ENCODE peak calls at places on chromosomes 6 and 20, in six cellular contexts. One of them, this sample, is unnamed.

GRCh38 chr20:6164421-6165341 is 41.9 kb upstream of the FERMT1 start:
- DNase-seq in psoas muscle: peak; percentile 76
- DNase-seq in IMR-90: no peak
- DNase-seq in DND-41: no peak
- DNase-seq in lung: no peak
- DNase-seq in tibial artery: no peak
- DNase-seq in this sample: no peak

GRCh38 chr6:133890941-133891813 is 2.3 kb downstream of the TCF21 start:
- DNase-seq in DND-41: no peak
- DNase-seq in psoas muscle: no peak
- DNase-seq in lung: no peak
- DNase-seq in tibial artery: no peak
- DNase-seq in IMR-90: peak; percentile 39
- DNase-seq in this sample: no peak

GRCh38 chr6:168030881-168031280 is 33.4 kb downstream of the KIF25 start:
- DNase-seq in IMR-90: no peak
- DNase-seq in psoas muscle: no peak
- DNase-seq in lung: no peak
- DNase-seq in DND-41: no peak
- DNase-seq in tibial artery: no peak
- DNase-seq in this sample: no peak

GRCh38 chr6:75344455-75344854 is 59.9 kb upstream of the TMEM30A start:
- DNase-seq in DND-41: no peak
- DNase-seq in psoas muscle: no peak
- DNase-seq in tibial artery: no peak
- DNase-seq in lung: no peak
- DNase-seq in IMR-90: no peak
- DNase-seq in this sample: no peak

GRCh38 chr20:57398901-57399535 is 7.8 kb downstream of the RBM38 start:
- DNase-seq in tibial artery: no peak
- DNase-seq in lung: no peak
- DNase-seq in DND-41: no peak
- DNase-seq in psoas muscle: peak; percentile 45
- DNase-seq in IMR-90: no peak
- DNase-seq in this sample: no peak

GRCh38 chr6:129710722-129711631 is 1.0 kb upstream of the ARHGAP18 start:
- DNase-seq in DND-41: no peak
- DNase-seq in lung: no peak
- DNase-seq in IMR-90: no peak
- DNase-seq in psoas muscle: no peak
- DNase-seq in tibial artery: no peak
- DNase-seq in this sample: no peak

GRCh38 chr6:168120390-168121307 is 41.6 kb upstream of the FRMD1 start:
- DNase-seq in lung: no peak
- DNase-seq in DND-41: no peak
- DNase-seq in psoas muscle: peak; percentile 18
- DNase-seq in tibial artery: peak; percentile 57
- DNase-seq in IMR-90: no peak
- DNase-seq in this sample: no peak

GRCh38 chr20:35497780-35498189 is 31.7 kb downstream of the C20orf173 start:
- DNase-seq in lung: no peak
- DNase-seq in psoas muscle: peak; percentile 93
- DNase-seq in DND-41: no peak
- DNase-seq in IMR-90: no peak
- DNase-seq in tibial artery: peak; percentile 72
- DNase-seq in this sample: no peak

GRCh38 chr20:36482044-36482473 is 59.3 kb upstream of the MYL9 start:
- DNase-seq in IMR-90: no peak
- DNase-seq in psoas muscle: peak; percentile 90
- DNase-seq in DND-41: no peak
- DNase-seq in lung: peak; percentile 70
- DNase-seq in tibial artery: peak; percentile 85
- DNase-seq in this sample: no peak

GRCh38 chr6:40917603-40918002 is 121.4 kb downstream of the UNC5CL start:
- DNase-seq in tibial artery: no peak
- DNase-seq in psoas muscle: no peak
- DNase-seq in IMR-90: no peak
- DNase-seq in DND-41: no peak
- DNase-seq in lung: no peak
- DNase-seq in this sample: no peak

GRCh38 chr6:129500958-129501381 is 209.0 kb downstream of the ARHGAP18 start:
- DNase-seq in lung: no peak
- DNase-seq in IMR-90: peak; percentile 7
- DNase-seq in psoas muscle: no peak
- DNase-seq in tibial artery: no peak
- DNase-seq in DND-41: no peak
- DNase-seq in this sample: no peak

GRCh38 chr20:63509088-63509564 is 10.2 kb upstream of the EEF1A2 start:
- DNase-seq in tibial artery: no peak
- DNase-seq in IMR-90: peak; percentile 12
- DNase-seq in psoas muscle: peak; percentile 57
- DNase-seq in lung: no peak
- DNase-seq in DND-41: no peak
- DNase-seq in this sample: no peak

GRCh38 chr6:155197947-155198346 is 65.9 kb upstream of the CLDN20 start:
- DNase-seq in tibial artery: no peak
- DNase-seq in lung: no peak
- DNase-seq in IMR-90: no peak
- DNase-seq in DND-41: no peak
- DNase-seq in psoas muscle: no peak
- DNase-seq in this sample: no peak

GRCh38 chr20:51513545-51513944 is 29.0 kb downstream of the NFATC2 start:
- DNase-seq in IMR-90: no peak
- DNase-seq in tibial artery: no peak
- DNase-seq in lung: no peak
- DNase-seq in psoas muscle: no peak
- DNase-seq in DND-41: no peak
- DNase-seq in this sample: no peak

DNA sequence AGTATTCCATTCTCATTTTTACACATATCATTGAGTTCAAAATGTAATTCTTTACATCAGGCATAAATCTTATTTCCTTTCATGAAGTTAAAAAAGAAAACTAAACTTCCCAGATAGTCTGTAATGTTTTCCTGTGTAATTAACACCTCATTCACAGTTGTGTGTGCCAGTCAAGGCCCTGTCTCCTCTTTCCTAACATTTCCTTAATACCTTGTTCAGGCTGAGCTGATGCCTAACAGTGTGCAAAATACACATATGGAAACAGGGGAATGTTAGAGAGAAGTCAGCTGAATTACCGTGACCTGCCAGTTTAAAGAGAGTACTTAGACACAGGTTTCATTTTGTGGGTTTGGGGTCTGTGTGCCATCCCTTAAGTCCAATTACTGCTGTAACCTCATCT is 208.7 kb downstream of the COL9A1 start:
- DNase-seq in IMR-90: no peak
- DNase-seq in psoas muscle: no peak
- DNase-seq in DND-41: no peak
- DNase-seq in tibial artery: no peak
- DNase-seq in lung: no peak
- DNase-seq in this sample: no peak
- H3K27ac ChIP-seq in IMR-90: no peak overlapping the region
- H3K27ac ChIP-seq in psoas muscle: no peak overlapping the region
- H3K27ac ChIP-seq in DND-41: no peak overlapping the region
- H3K27ac ChIP-seq in tibial artery: no peak overlapping the region
- H3K27ac ChIP-seq in lung: no peak overlapping the region
- H3K27ac ChIP-seq in this sample: no peak overlapping the region

DNA sequence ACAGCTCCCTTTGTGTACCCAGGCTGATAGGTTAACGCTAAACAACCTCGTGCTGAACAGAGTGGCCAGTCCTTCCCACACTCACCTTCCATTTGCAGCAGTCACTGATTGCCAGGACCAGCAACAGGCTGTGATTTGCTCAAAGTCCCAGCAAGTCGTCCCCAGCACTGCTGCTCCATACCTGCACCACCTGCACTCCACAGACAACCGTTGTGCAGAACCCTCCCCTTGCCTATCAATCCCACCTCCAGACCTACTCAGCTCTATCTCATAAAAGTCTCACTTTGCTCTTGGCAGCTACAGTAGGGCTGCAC is 43.1 kb upstream of the SCML4 start:
- DNase-seq in lung: no peak
- DNase-seq in tibial artery: no peak
- DNase-seq in IMR-90: no peak
- DNase-seq in psoas muscle: no peak
- DNase-seq in DND-41: no peak
- DNase-seq in this sample: no peak
- TF ChIP-seq CTCF in lung: no peak
- TF ChIP-seq CTCF in tibial artery: no peak
- TF ChIP-seq CTCF in IMR-90: no peak
- TF ChIP-seq CTCF in psoas muscle: no peak
- TF ChIP-seq CTCF in DND-41: no peak
- TF ChIP-seq CTCF in this sample: no peak

GRCh38 chr6:145445674-145446073 is 289.6 kb downstream of the EPM2A start:
- DNase-seq in DND-41: no peak
- DNase-seq in psoas muscle: no peak
- DNase-seq in IMR-90: no peak
- DNase-seq in lung: no peak
- DNase-seq in tibial artery: no peak
- DNase-seq in this sample: no peak
- H3K9me3 ChIP-seq in DND-41: peaks cover 7% of the 10 kb centered on the region
- H3K9me3 ChIP-seq in psoas muscle: peaks cover 26% of the 10 kb centered on the region
- H3K9me3 ChIP-seq in IMR-90: peaks cover 2% of the 10 kb centered on the region
- H3K9me3 ChIP-seq in lung: peaks cover 11% of the 10 kb centered on the region
- H3K9me3 ChIP-seq in tibial artery: no peaks in the 10 kb centered on the region
- H3K9me3 ChIP-seq in this sample: peaks cover 17% of the 10 kb centered on the region

GRCh38 chr6:99602519-99603420 is 3.9 kb upstream of the PRDM13 start:
- DNase-seq in tibial artery: no peak
- DNase-seq in DND-41: no peak
- DNase-seq in IMR-90: no peak
- DNase-seq in psoas muscle: no peak
- DNase-seq in lung: no peak
- DNase-seq in this sample: no peak

GRCh38 chr6:99605911-99606669 is 543 bp upstream of the PRDM13 start:
- DNase-seq in psoas muscle: no peak
- DNase-seq in DND-41: no peak
- DNase-seq in IMR-90: no peak
- DNase-seq in tibial artery: no peak
- DNase-seq in lung: no peak
- DNase-seq in this sample: no peak

GRCh38 chr6:99605074-99605726 is 1.4 kb upstream of the PRDM13 start:
- DNase-seq in lung: no peak
- DNase-seq in tibial artery: no peak
- DNase-seq in DND-41: no peak
- DNase-seq in IMR-90: no peak
- DNase-seq in psoas muscle: no peak
- DNase-seq in this sample: no peak

GRCh38 chr6:99603421-99604160 is 3.0 kb upstream of the PRDM13 start:
- DNase-seq in DND-41: no peak
- DNase-seq in tibial artery: no peak
- DNase-seq in IMR-90: peak; percentile 8
- DNase-seq in psoas muscle: peak; percentile 52
- DNase-seq in lung: no peak
- DNase-seq in this sample: no peak

DNA sequence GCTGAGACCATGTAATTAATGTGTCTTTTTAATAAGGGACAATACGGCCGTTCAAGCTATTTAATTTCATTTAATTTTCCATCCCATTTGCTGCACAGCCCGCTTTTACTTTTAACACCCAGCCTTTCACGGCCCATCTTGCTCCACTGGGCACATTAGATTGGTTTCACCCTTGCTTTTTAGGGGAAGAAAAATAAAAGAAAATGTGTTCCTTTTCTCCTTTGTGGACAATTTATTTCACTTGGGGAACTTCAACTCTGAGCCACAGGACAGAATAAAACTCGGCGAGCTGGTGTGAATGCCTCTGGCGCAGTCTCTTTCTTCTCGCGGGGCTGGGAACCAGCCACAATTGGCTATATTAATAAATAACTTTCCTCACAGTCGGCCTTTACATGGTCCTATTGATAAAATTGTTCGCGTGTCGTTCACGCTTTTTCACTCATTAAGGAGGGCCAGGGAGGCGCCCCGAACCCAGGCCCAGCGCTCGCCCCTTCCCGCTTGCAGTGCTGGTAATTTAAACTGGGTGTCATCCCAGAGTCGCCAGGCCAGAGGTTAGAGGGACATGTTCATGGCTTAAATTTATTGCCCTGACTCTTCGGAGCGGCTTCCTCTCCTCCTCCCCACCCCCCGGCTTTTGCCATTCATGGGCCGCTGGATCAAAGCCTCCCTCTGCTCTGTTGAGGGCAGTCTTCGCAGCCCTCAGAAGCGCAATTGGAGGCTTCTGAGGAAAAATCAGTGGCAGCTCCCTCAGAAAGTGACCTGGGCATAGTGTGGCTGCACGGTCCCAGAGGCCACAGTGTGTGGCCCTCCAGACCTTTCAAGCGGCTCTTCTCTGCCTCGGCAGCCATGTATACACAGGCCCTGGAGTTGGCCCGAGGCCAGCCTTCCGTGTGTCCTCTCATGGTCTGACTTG is 2.2 kb upstream of the PRDM13 start:
- DNase-seq in lung: no peak
- DNase-seq in tibial artery: no peak
- DNase-seq in psoas muscle: no peak
- DNase-seq in DND-41: no peak
- DNase-seq in IMR-90: no peak
- DNase-seq in this sample: no peak
- H3K27ac ChIP-seq in lung: no peak overlapping the region
- H3K27ac ChIP-seq in tibial artery: no peak overlapping the region
- H3K27ac ChIP-seq in psoas muscle: no peak overlapping the region
- H3K27ac ChIP-seq in DND-41: no peak overlapping the region
- H3K27ac ChIP-seq in IMR-90: no peak overlapping the region
- H3K27ac ChIP-seq in this sample: no peak overlapping the region

This sample was measured in CD4-positive, alpha-beta T cell.